ENCODE peak calls at places on chromosomes 6 and 20, in six cellular contexts. F is endothelial cell; J is body of pancreas; Y is uterus; S is lower lobe of right lung; P is CD8-positive, alpha-beta T cell. M is an unnamed sample.

GRCh38 chr6:10855233-10855632 is 16.9 kb upstream of the MAK start:
- DNase-seq in J (no peak), F (no peak), P (no peak), S (no peak), Y (no peak), M (no peak)

GRCh38 chr6:80132942-80133517 is 26.6 kb downstream of the BCKDHB start:
- DNase-seq in Y (peak; percentile 36), F (peak; percentile 44), J (peak; percentile 49), P (no peak), S (peak; percentile 47), M (peak; percentile 85)

GRCh38 chr6:21538186-21538798 is 55.3 kb upstream of the SOX4 start:
- DNase-seq in Y (no peak), J (peak; percentile 36), P (no peak), S (no peak), F (no peak), M (no peak)

GRCh38 chr6:140380371-140381218 is 1006.1 kb upstream of the CITED2 start:
- DNase-seq in J (no peak), P (no peak), F (no peak), S (no peak), Y (no peak), M (no peak)

GRCh38 chr6:7697820-7698623 is 27.9 kb upstream of the BMP6 start:
- DNase-seq in P (no peak), S (no peak), J (no peak), F (no peak), Y (no peak), M (no peak)

GRCh38 chr6:11810854-11811643 is 32.4 kb upstream of the ADTRP start:
- DNase-seq in P (no peak), F (no peak), Y (no peak), J (no peak), S (no peak), M (peak; percentile 85)

GRCh38 chr6:6131492-6132109 is 124.9 kb upstream of the NRN1 start:
- DNase-seq in J (no peak), P (no peak), F (peak; percentile 23), S (no peak), Y (no peak), M (peak; percentile 40)

GRCh38 chr6:99241905-99242534 is 107.5 kb downstream of the FAXC start:
- DNase-seq in J (no peak), P (no peak), Y (no peak), S (no peak), F (peak; percentile 42), M (peak; percentile 32)

DNA sequence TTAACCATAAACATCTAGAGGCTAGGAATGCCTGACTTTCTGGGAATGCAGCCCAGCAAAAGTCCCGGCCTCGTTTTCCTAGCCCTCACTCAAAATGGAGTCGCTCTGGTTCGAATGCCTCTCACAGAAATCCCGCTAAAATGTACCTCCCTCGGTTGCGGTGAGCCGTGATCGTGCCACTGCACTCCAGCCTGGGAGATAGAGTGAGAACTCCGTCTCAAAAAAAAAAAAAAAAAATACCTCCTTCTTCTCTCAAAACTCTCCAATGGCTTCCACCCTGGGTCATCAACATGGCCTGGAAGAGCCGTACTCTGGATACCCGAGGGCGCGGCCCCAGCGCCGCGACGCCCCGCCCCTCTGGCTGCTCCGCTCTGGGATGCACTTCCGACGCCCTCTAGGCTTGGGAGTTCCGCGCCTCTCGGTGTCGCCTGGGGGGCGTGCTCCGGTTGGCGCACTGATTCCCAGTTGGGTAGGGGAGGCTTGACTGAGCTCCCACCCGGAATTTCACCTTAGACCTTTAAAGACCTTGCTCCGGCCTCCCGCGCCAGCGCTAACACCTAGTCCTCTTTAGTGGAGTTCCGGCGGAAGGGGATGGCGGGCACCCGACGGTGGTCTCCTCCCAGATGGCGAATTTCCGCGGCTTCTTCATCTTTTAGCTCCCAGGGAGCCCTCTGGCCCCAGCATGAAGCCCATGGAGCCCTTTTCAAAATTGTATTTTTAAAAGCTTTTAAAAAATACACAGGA is 12.3 kb downstream of the HMGN4 start:
- DNase-seq in J (no peak), S (peak; percentile 77), F (peak; percentile 65), Y (peak; percentile 65), P (peak; percentile 61), M (peak; percentile 79)
- TF ChIP-seq CTCF in J (no peak), S (no peak), F (no peak), Y (no peak), P (no peak), M (no peak)

GRCh38 chr20:17721802-17722486 is 22.2 kb downstream of the BANF2 start:
- DNase-seq in F (no peak), Y (no peak), P (no peak), J (peak; percentile 78), S (no peak), M (no peak)
- TF ChIP-seq CTCF in F (no peak), Y (no peak), P (no peak), J (peak; percentile 54), S (no peak), M (no peak)

DNA sequence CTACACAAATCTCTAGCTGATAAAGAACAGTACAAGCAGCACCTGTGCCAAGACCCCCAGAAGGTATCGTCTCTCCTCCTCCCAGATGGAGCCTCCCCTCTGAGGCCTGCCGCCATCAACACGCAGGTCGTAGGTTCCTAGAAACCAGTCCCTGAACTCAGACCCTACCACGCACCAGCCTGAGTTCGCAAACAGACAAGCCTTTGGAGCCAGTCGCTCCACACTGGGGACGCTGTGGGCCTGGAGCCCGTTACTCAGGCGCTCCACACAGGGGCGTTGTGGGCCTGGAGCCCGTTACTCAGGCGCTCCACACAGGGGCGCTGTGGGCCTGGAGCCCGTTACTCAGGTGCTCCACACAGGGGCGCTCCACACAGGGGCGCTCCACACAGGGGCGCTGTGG is 263.3 kb downstream of the THBS2 start:
- DNase-seq in P (no peak), Y (no peak), J (no peak), S (no peak), F (no peak), M (no peak)
- TF ChIP-seq CTCF in P (no peak), Y (no peak), J (no peak), S (no peak), F (no peak), M (no peak)

GRCh38 chr6:36443951-36444428 is 1.2 kb downstream of the KCTD20 start:
- DNase-seq in P (no peak), F (peak; percentile 14), J (no peak), S (no peak), Y (no peak), M (no peak)
- TF ChIP-seq CTCF in P (no peak), F (no peak), J (no peak), S (no peak), Y (no peak), M (no peak)

DNA sequence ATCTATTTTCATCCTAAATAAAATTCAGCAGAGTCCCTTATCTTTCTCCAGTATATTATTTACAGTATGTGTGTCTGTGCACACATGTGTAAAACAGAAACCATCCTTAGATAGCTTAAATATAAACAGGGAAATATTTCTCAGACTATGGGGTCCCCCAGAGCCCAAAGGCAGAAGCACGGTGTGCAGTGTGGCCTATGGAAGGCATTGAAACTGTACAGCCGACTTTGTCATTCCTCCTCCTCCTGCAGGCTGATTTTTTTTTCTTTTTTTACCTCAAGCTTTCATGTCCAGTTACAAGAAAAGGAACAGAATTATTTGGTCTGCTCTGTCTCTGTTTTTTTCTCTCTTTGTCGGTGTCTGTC is 31.9 kb upstream of the SLC35D3 start:
- DNase-seq in Y (no peak), S (no peak), J (no peak), P (no peak), F (no peak), M (no peak)
- TF ChIP-seq CTCF in Y (no peak), S (no peak), J (no peak), P (no peak), F (no peak), M (no peak)